ENCODE peak calls at places on chromosome 18, in four cellular contexts. F is cerebellum; T is naive thymus-derived CD4-positive, alpha-beta T cell; L is cardiac fibroblast. X is an unnamed sample.

GRCh38 chr18:3581890-3582289 is 131.9 kb downstream of the TGIF1 start:
- DNase-seq in F (no peak), T (no peak), L (no peak), X (no peak)

GRCh38 chr18:33578371-33579146 is 540 bp downstream of the ASXL3 start:
- DNase-seq in F (peak), T (no peak), L (no peak), X (peak)

GRCh38 chr18:57497372-57498294 is 62.5 kb downstream of the ONECUT2 start:
- DNase-seq in F (no peak), T (no peak), L (peak), X (no peak)

GRCh38 chr18:66872277-66872676 is 268.4 kb upstream of the CDH19 start:
- DNase-seq in F (no peak), T (no peak), L (peak), X (no peak)

GRCh38 chr18:3425450-3425849 is 24.5 kb upstream of the TGIF1 start:
- DNase-seq in F (no peak), T (no peak), L (no peak), X (no peak)

GRCh38 chr18:77668219-77668618 is 418.6 kb downstream of the GALR1 start:
- DNase-seq in F (no peak), T (no peak), L (no peak), X (no peak)

GRCh38 chr18:60739212-60739611 is 366.6 kb upstream of the MC4R start:
- DNase-seq in F (no peak), T (no peak), L (no peak), X (no peak)

GRCh38 chr18:22946841-22947240 is 13.7 kb downstream of the RBBP8 start:
- DNase-seq in F (no peak), T (no peak), L (no peak), X (no peak)

GRCh38 chr18:435940-436339 is 64.6 kb downstream of the COLEC12 start:
- DNase-seq in F (peak), T (no peak), L (peak), X (no peak)

GRCh38 chr18:76932026-76932819 is 109.9 kb downstream of the ZNF236 start:
- DNase-seq in F (no peak), T (no peak), L (peak), X (no peak)

GRCh38 chr18:76386886-76387285 is 108.2 kb downstream of the ZNF516 start:
- DNase-seq in F (no peak), T (no peak), L (no peak), X (no peak)

GRCh38 chr18:67232406-67232805 is 284.1 kb downstream of the DSEL start:
- DNase-seq in F (no peak), T (no peak), L (peak), X (no peak)

GRCh38 chr18:22591231-22591630 is 173.5 kb upstream of the CTAGE1 start:
- DNase-seq in F (no peak), T (no peak), L (peak), X (no peak)

GRCh38 chr18:9468998-9469397 is 6.3 kb upstream of the RALBP1 start:
- DNase-seq in F (no peak), T (no peak), L (no peak), X (no peak)

GRCh38 chr18:49650426-49650891 is 88.6 kb downstream of the LIPG start:
- DNase-seq in F (no peak), T (no peak), L (no peak), X (no peak)

GRCh38 chr18:42437646-42438045 is 482.6 kb downstream of the PIK3C3 start:
- DNase-seq in F (peak), T (no peak), L (peak), X (no peak)

GRCh38 chr18:427005-427404 is 73.5 kb downstream of the COLEC12 start:
- DNase-seq in F (no peak), T (no peak), L (peak), X (no peak)

GRCh38 chr18:59047321-59047991 is 92.2 kb upstream of the SEC11C start:
- DNase-seq in F (peak), T (no peak), L (no peak), X (no peak)

GRCh38 chr18:68177807-68178702 is 536.9 kb downstream of the TMX3 start:
- DNase-seq in F (peak), T (no peak), L (peak), X (no peak)

GRCh38 chr18:75010260-75010659 is 198.7 kb downstream of the PTGR3 start:
- DNase-seq in F (peak), T (no peak), L (no peak), X (no peak)

GRCh38 chr18:74501386-74501785 is 5.2 kb downstream of the CNDP2 start:
- DNase-seq in F (no peak), T (no peak), L (no peak), X (no peak)

GRCh38 chr18:23799540-23799939 is 110.3 kb downstream of the LAMA3 start:
- DNase-seq in F (no peak), T (no peak), L (no peak), X (no peak)

GRCh38 chr18:22223263-22223960 is 54.0 kb downstream of the GATA6 start:
- DNase-seq in F (no peak), T (no peak), L (peak), X (peak)

GRCh38 chr18:31101148-31102019 is 837 bp downstream of the DSC2 start:
- DNase-seq in F (no peak), T (no peak), L (no peak), X (no peak)

GRCh38 chr18:59033361-59033760 is 106.3 kb upstream of the SEC11C start:
- DNase-seq in F (no peak), T (no peak), L (peak), X (no peak)

GRCh38 chr18:73927494-73927893 is 220.1 kb downstream of the FBXO15 start:
- DNase-seq in F (no peak), T (no peak), L (no peak), X (no peak)

GRCh38 chr18:10798727-10799435 is 273.1 kb downstream of the NAPG start:
- DNase-seq in F (no peak), T (no peak), L (peak), X (no peak)

GRCh38 chr18:55337908-55338521 is 250.0 kb downstream of the TCF4 start:
- DNase-seq in F (peak), T (no peak), L (peak), X (no peak)

GRCh38 chr18:6352275-6352674 is 62.4 kb downstream of the L3MBTL4 start:
- DNase-seq in F (no peak), T (no peak), L (no peak), X (no peak)